ENCODE peak calls at places on chromosomes 3 and 15, in seven cellular contexts. One of them, this sample, is unnamed.

GRCh38 chr3:97882975-97883598 is 61.3 kb downstream of the CRYBG3 start:
- DNase-seq in A549: peak; percentile 4
- DNase-seq in SK-N-SH: no peak
- DNase-seq in H1: no peak
- DNase-seq in GM12878: no peak
- DNase-seq in HepG2: no peak
- DNase-seq in HCT116: no peak
- DNase-seq in this sample: no peak

GRCh38 chr15:67172172-67172571 is 82.3 kb downstream of the AAGAB start:
- DNase-seq in A549: no peak
- DNase-seq in SK-N-SH: no peak
- DNase-seq in H1: no peak
- DNase-seq in GM12878: no peak
- DNase-seq in HepG2: no peak
- DNase-seq in HCT116: no peak
- DNase-seq in this sample: no peak

GRCh38 chr15:73965094-73965729 is 26.9 kb downstream of the STOML1 start:
- DNase-seq in A549: no peak
- DNase-seq in SK-N-SH: no peak
- DNase-seq in H1: no peak
- DNase-seq in GM12878: no peak
- DNase-seq in HepG2: no peak
- DNase-seq in HCT116: no peak
- DNase-seq in this sample: no peak

GRCh38 chr15:40906947-40907802 is 12.9 kb downstream of the VPS18 start:
- DNase-seq in A549: no peak
- DNase-seq in SK-N-SH: peak; percentile 72
- DNase-seq in H1: no peak
- DNase-seq in GM12878: no peak
- DNase-seq in HepG2: no peak
- DNase-seq in HCT116: no peak
- DNase-seq in this sample: no peak

GRCh38 chr15:71709808-71710418 is 100.4 kb upstream of the NR2E3 start:
- DNase-seq in A549: no peak
- DNase-seq in SK-N-SH: no peak
- DNase-seq in H1: no peak
- DNase-seq in GM12878: no peak
- DNase-seq in HepG2: no peak
- DNase-seq in HCT116: no peak
- DNase-seq in this sample: no peak

GRCh38 chr15:70034141-70034540 is 63.6 kb downstream of the TLE3 start:
- DNase-seq in A549: no peak
- DNase-seq in SK-N-SH: no peak
- DNase-seq in H1: no peak
- DNase-seq in GM12878: no peak
- DNase-seq in HepG2: no peak
- DNase-seq in HCT116: no peak
- DNase-seq in this sample: no peak

GRCh38 chr3:187975571-187976360 is 178.2 kb upstream of the LPP start:
- DNase-seq in A549: no peak
- DNase-seq in SK-N-SH: no peak
- DNase-seq in H1: no peak
- DNase-seq in GM12878: no peak
- DNase-seq in HepG2: no peak
- DNase-seq in HCT116: peak; percentile 4
- DNase-seq in this sample: no peak

GRCh38 chr3:66153471-66153870 is 67.3 kb upstream of the SLC25A26 start:
- DNase-seq in A549: no peak
- DNase-seq in SK-N-SH: no peak
- DNase-seq in H1: no peak
- DNase-seq in GM12878: no peak
- DNase-seq in HepG2: no peak
- DNase-seq in HCT116: no peak
- DNase-seq in this sample: no peak

GRCh38 chr15:88243895-88244787 is 12.4 kb downstream of the NTRK3 start:
- DNase-seq in A549: peak; percentile 62
- DNase-seq in SK-N-SH: peak; percentile 62
- DNase-seq in H1: no peak
- DNase-seq in GM12878: no peak
- DNase-seq in HepG2: peak; percentile 28
- DNase-seq in HCT116: peak; percentile 27
- DNase-seq in this sample: peak; percentile 45

GRCh38 chr3:192812736-192813383 is 85.5 kb upstream of the FGF12 start:
- DNase-seq in A549: peak; percentile 61
- DNase-seq in SK-N-SH: no peak
- DNase-seq in H1: no peak
- DNase-seq in GM12878: no peak
- DNase-seq in HepG2: peak; percentile 54
- DNase-seq in HCT116: peak; percentile 49
- DNase-seq in this sample: peak; percentile 54

GRCh38 chr3:186502138-186502941 is 41.8 kb downstream of the CRYGS start:
- DNase-seq in A549: no peak
- DNase-seq in SK-N-SH: no peak
- DNase-seq in H1: no peak
- DNase-seq in GM12878: no peak
- DNase-seq in HepG2: no peak
- DNase-seq in HCT116: no peak
- DNase-seq in this sample: peak; percentile 91

DNA sequence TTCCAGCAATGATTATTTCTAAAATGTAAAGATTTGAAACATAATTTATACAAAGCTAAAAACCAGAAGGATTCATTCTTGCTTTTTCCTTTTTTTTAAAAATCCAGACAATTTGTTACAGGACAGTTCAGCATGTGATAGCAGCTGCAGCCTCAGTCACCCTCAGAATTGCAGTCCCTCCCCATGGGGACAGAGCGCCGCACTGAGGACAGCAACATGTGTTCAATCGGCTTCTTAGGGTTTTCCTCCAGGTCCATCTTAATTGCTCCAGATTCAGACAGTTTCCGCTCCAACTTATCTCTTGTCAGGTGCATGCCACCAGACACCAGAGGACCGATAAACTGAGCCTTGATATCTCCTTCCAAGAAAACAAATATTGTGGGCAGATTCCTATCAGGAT is 134.9 kb upstream of the TBC1D5 start:
- DNase-seq in A549: no peak
- DNase-seq in SK-N-SH: no peak
- DNase-seq in H1: no peak
- DNase-seq in GM12878: no peak
- DNase-seq in HepG2: no peak
- DNase-seq in HCT116: no peak
- DNase-seq in this sample: no peak
- TF ChIP-seq MAX in A549: no peak
- TF ChIP-seq MAX in SK-N-SH: no peak
- TF ChIP-seq MAX in H1: no peak
- TF ChIP-seq MAX in GM12878: no peak
- TF ChIP-seq MAX in HepG2: no peak
- TF ChIP-seq MAX in HCT116: no peak
- TF ChIP-seq MAX in this sample: no peak

GRCh38 chr15:52291204-52291603 is 4.4 kb downstream of the MYO5C start:
- DNase-seq in A549: no peak
- DNase-seq in SK-N-SH: no peak
- DNase-seq in H1: no peak
- DNase-seq in GM12878: peak; percentile 7
- DNase-seq in HepG2: no peak
- DNase-seq in HCT116: no peak
- DNase-seq in this sample: no peak
- H3K4me3 ChIP-seq in A549: no peak overlapping the region
- H3K4me3 ChIP-seq in SK-N-SH: no peak overlapping the region
- H3K4me3 ChIP-seq in H1: no peak overlapping the region
- H3K4me3 ChIP-seq in GM12878: no peak overlapping the region
- H3K4me3 ChIP-seq in HepG2: no peak overlapping the region
- H3K4me3 ChIP-seq in HCT116: no peak overlapping the region
- H3K4me3 ChIP-seq in this sample: no peak overlapping the region

GRCh38 chr15:29936353-29937049 is 114.2 kb upstream of the TJP1 start:
- DNase-seq in A549: no peak
- DNase-seq in SK-N-SH: no peak
- DNase-seq in H1: no peak
- DNase-seq in GM12878: no peak
- DNase-seq in HepG2: no peak
- DNase-seq in HCT116: no peak
- DNase-seq in this sample: no peak

GRCh38 chr15:29937956-29938355 is 115.7 kb upstream of the TJP1 start:
- DNase-seq in A549: no peak
- DNase-seq in SK-N-SH: no peak
- DNase-seq in H1: no peak
- DNase-seq in GM12878: no peak
- DNase-seq in HepG2: no peak
- DNase-seq in HCT116: no peak
- DNase-seq in this sample: no peak

GRCh38 chr15:29934251-29934650 is 112.0 kb upstream of the TJP1 start:
- DNase-seq in A549: peak; percentile 72
- DNase-seq in SK-N-SH: no peak
- DNase-seq in H1: no peak
- DNase-seq in GM12878: no peak
- DNase-seq in HepG2: no peak
- DNase-seq in HCT116: no peak
- DNase-seq in this sample: no peak

GRCh38 chr15:29933043-29933442 is 110.8 kb upstream of the TJP1 start:
- DNase-seq in A549: peak; percentile 61
- DNase-seq in SK-N-SH: no peak
- DNase-seq in H1: no peak
- DNase-seq in GM12878: no peak
- DNase-seq in HepG2: no peak
- DNase-seq in HCT116: no peak
- DNase-seq in this sample: no peak

DNA sequence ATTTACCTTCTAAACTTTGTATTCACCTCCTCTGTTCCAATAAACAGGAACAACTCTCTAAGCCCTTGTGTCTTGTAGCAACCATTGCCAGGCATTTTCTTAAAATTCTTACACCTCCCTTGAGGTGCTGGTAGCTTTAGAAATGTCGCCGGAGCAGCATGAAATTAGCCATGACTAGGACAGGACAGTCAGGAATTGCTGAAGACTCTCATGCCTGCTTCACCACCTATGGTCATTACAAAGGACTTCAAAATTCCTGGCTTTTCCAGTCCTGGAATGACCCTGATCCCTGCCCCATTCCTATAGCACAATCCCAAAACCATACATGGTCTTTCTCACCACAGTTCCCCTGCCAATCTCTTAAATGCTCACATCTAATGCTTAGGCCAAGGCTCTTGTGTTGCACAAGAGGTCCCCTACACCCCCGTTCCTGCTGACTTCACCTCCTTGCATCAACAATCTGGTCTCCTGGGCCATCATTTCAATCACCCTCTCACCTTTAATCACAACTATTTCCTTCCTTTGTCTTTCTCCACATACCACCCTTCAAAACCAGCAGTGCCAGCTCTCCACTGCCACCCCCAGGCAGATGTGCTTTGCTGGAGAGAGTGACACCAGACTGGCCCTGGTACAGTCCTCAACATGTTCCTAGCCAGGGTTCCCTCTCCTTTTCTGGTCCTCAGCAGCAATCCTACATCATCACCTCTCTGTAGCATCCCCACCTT is 113.2 kb upstream of the TJP1 start:
- DNase-seq in A549: peak; percentile 51
- DNase-seq in SK-N-SH: no peak
- DNase-seq in H1: no peak
- DNase-seq in GM12878: no peak
- DNase-seq in HepG2: no peak
- DNase-seq in HCT116: no peak
- DNase-seq in this sample: no peak
- TF ChIP-seq CTCF in A549: peak; percentile 26
- TF ChIP-seq CTCF in SK-N-SH: no peak
- TF ChIP-seq CTCF in H1: peak; percentile 60
- TF ChIP-seq CTCF in GM12878: peak; percentile 2
- TF ChIP-seq CTCF in HepG2: peak; percentile 51
- TF ChIP-seq CTCF in HCT116: peak; percentile 49
- TF ChIP-seq CTCF in this sample: peak; percentile 30

DNA sequence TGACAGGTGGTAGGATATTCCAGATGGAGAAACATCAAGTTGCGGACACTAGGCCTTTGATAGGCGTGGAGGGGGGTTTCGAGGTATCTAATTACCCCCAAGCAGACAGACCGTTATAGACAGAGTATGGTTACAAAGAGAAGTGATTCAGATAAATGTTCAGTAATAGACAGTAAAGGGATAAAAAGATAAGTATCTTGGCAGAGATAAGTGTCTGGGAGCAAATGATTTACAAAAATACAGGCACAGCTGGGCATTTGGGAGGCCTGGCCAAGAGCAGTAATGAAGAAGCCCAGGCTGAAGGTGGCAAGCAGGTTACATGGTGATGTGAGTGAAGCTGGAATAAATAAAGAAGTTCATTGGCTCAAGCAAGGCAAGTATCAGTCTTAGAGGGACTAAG is 659 bp upstream of the MYH15 start:
- DNase-seq in A549: no peak
- DNase-seq in SK-N-SH: no peak
- DNase-seq in H1: no peak
- DNase-seq in GM12878: no peak
- DNase-seq in HepG2: no peak
- DNase-seq in HCT116: no peak
- DNase-seq in this sample: no peak
- TF ChIP-seq MAX in A549: no peak
- TF ChIP-seq MAX in SK-N-SH: no peak
- TF ChIP-seq MAX in H1: no peak
- TF ChIP-seq MAX in GM12878: no peak
- TF ChIP-seq MAX in HepG2: no peak
- TF ChIP-seq MAX in HCT116: no peak
- TF ChIP-seq MAX in this sample: no peak